ENCODE peak calls at places on chromosomes 6 and 20, in seven cellular contexts. O, J, X, W, H, S and Y are unnamed samples.
A peak's percentile ranks its signal among the peaks of the same experiment; 100 is the strongest.

GRCh38 chr6:76940186-76940585 is 523.1 kb downstream of the HTR1B start:
- DNase-seq in X (no peak), S (no peak), J (no peak), H (no peak), W (no peak), O (no peak), Y (no peak)

GRCh38 chr20:32433311-32434021 is 75.3 kb downstream of the ASXL1 start:
- DNase-seq in W (no peak), H (no peak), J (no peak), X (no peak), S (no peak), O (no peak), Y (no peak)

GRCh38 chr6:166494757-166495486 is 91.6 kb downstream of the RAMACL start:
- DNase-seq in H (no peak), W (no peak), X (no peak), S (no peak), O (no peak), J (no peak), Y (no peak)

GRCh38 chr20:64112691-64113443 is 5.5 kb upstream of the NPBWR2 start:
- DNase-seq in J (no peak), W (no peak), H (peak; percentile 3), X (no peak), O (no peak), S (no peak), Y (no peak)

GRCh38 chr20:52434453-52434852 is 242.9 kb upstream of the ZFP64 start:
- DNase-seq in O (no peak), J (no peak), W (no peak), H (no peak), S (no peak), X (no peak), Y (no peak)

GRCh38 chr6:14758421-14759043 is 487.3 kb upstream of the JARID2 start:
- DNase-seq in J (no peak), S (peak; percentile 68), W (no peak), H (no peak), X (no peak), O (no peak), Y (no peak)

GRCh38 chr20:45612314-45612713 is 17.2 kb upstream of the WFDC10A start:
- DNase-seq in X (no peak), S (no peak), H (no peak), O (no peak), J (no peak), W (no peak), Y (no peak)

GRCh38 chr6:169224185-169224695 is 29.4 kb downstream of the THBS2 start:
- DNase-seq in J (no peak), X (no peak), H (no peak), W (peak; percentile 57), O (no peak), S (no peak), Y (no peak)

GRCh38 chr20:54525906-54526596 is 50.7 kb downstream of the DOK5 start:
- DNase-seq in O (no peak), S (no peak), X (no peak), J (no peak), W (no peak), H (no peak), Y (no peak)

GRCh38 chr20:51487525-51488279 is 54.8 kb downstream of the NFATC2 start:
- DNase-seq in S (no peak), H (no peak), J (no peak), X (peak; percentile 64), O (no peak), W (peak; percentile 42), Y (no peak)

GRCh38 chr6:47135772-47136171 is 93.6 kb upstream of the ADGRF1 start:
- DNase-seq in J (no peak), O (no peak), S (peak; percentile 27), X (no peak), H (no peak), W (peak; percentile 68), Y (peak; percentile 44)

GRCh38 chr20:62581806-62582205 is 60.5 kb upstream of the SLCO4A1 start:
- DNase-seq in J (no peak), W (no peak), S (no peak), X (no peak), H (no peak), O (no peak), Y (no peak)

GRCh38 chr20:37921341-37921929 is 18.5 kb downstream of the VSTM2L start:
- DNase-seq in O (peak; percentile 27), S (no peak), J (no peak), H (no peak), W (no peak), X (no peak), Y (no peak)

GRCh38 chr20:56249244-56249955 is 868 bp downstream of the MC3R start:
- DNase-seq in O (peak; percentile 15), S (peak; percentile 11), J (no peak), W (no peak), X (no peak), H (no peak), Y (no peak)

GRCh38 chr6:27209659-27210269 is 37.7 kb upstream of the PRSS16 start:
- DNase-seq in W (no peak), S (no peak), O (no peak), X (no peak), J (no peak), H (no peak), Y (no peak)

GRCh38 chr20:52923123-52923543 is 49.0 kb upstream of the TSHZ2 start:
- DNase-seq in J (no peak), H (no peak), O (no peak), X (no peak), W (peak; percentile 62), S (no peak), Y (peak; percentile 37)

GRCh38 chr6:126939784-126940183 is 178.7 kb upstream of the RSPO3 start:
- DNase-seq in H (no peak), X (no peak), W (no peak), J (no peak), O (no peak), S (no peak), Y (no peak)

GRCh38 chr20:61934716-61935530 is 130.8 kb downstream of the TAF4 start:
- DNase-seq in H (no peak), J (no peak), S (no peak), O (no peak), X (no peak), W (no peak), Y (no peak)

GRCh38 chr6:15184441-15184861 is 61.4 kb upstream of the JARID2 start:
- DNase-seq in X (no peak), J (peak; percentile 4), H (no peak), W (no peak), O (no peak), S (no peak), Y (no peak)

GRCh38 chr6:17281497-17282481 is 628 bp downstream of the RBM24 start:
- DNase-seq in W (no peak), X (no peak), H (no peak), O (no peak), S (no peak), J (no peak), Y (no peak)

GRCh38 chr6:132749111-132749510 is 8.6 kb downstream of the VNN2 start:
- DNase-seq in J (no peak), O (no peak), H (no peak), X (no peak), W (peak; percentile 38), S (no peak), Y (no peak)

GRCh38 chr6:26218824-26219223 is 131.6 kb downstream of the HFE start:
- DNase-seq in X (no peak), S (no peak), W (no peak), J (no peak), H (no peak), O (no peak), Y (no peak)

GRCh38 chr6:88251261-88251660 is 85.1 kb upstream of the CNR1 start:
- DNase-seq in H (no peak), X (no peak), S (no peak), J (no peak), O (no peak), W (no peak), Y (no peak)

GRCh38 chr6:46903175-46903574 is 18.6 kb downstream of the ADGRF5 start:
- DNase-seq in O (no peak), S (no peak), H (no peak), W (no peak), X (no peak), J (no peak), Y (no peak)

GRCh38 chr20:35742741-35743523 is 872 bp upstream of the RBM39 start:
- DNase-seq in O (peak; percentile 72), W (no peak), H (no peak), J (no peak), S (peak; percentile 47), X (no peak), Y (no peak)

GRCh38 chr6:23890543-23891227 is 235.3 kb upstream of the NRSN1 start:
- DNase-seq in H (no peak), S (no peak), X (no peak), O (no peak), J (no peak), W (no peak), Y (no peak)

GRCh38 chr6:167314180-167314821 is 10.6 kb upstream of the TTLL2 start:
- DNase-seq in O (no peak), J (no peak), H (no peak), W (no peak), S (no peak), X (no peak), Y (no peak)

GRCh38 chr6:71967436-71967835 is 81.1 kb downstream of the RIMS1 start:
- DNase-seq in S (no peak), H (no peak), W (peak; percentile 61), J (no peak), O (no peak), X (peak; percentile 24), Y (peak; percentile 7)

GRCh38 chr20:60049601-60050000 is 91.4 kb downstream of the CDH26 start:
- DNase-seq in H (no peak), S (no peak), X (no peak), O (no peak), W (no peak), J (no peak), Y (no peak)

GRCh38 chr20:63320041-63320511 is 27.1 kb downstream of the COL20A1 start:
- DNase-seq in W (no peak), O (no peak), S (no peak), H (no peak), X (no peak), J (no peak), Y (no peak)

GRCh38 chr6:93341900-93342613 is 77.3 kb downstream of the EPHA7 start:
- DNase-seq in O (no peak), J (no peak), S (peak; percentile 57), W (no peak), H (no peak), X (no peak), Y (no peak)

GRCh38 chr6:105808571-105808970 is 277.6 kb upstream of the PRDM1 start:
- DNase-seq in W (no peak), S (no peak), X (no peak), O (no peak), J (no peak), H (no peak), Y (no peak)

GRCh38 chr6:158808442-158808833 is 10.7 kb downstream of the EZR start:
- DNase-seq in H (no peak), J (no peak), X (no peak), W (no peak), S (no peak), O (no peak), Y (no peak)

GRCh38 chr6:37314803-37315515 is 38.8 kb upstream of the RNF8 start:
- DNase-seq in O (peak; percentile 38), H (no peak), X (no peak), S (peak; percentile 20), W (no peak), J (no peak), Y (no peak)